ENCODE peak calls at places on chromosomes 13 and 19, in five cellular contexts. One of them, this sample, is unnamed.

GRCh38 chr13:30308548-30308947 is 1.2 kb upstream of the KATNAL1 start:
- DNase-seq in small intestine: no peak
- DNase-seq in neural progenitor cell: no peak
- DNase-seq in stimulated activated CD8-positive, alpha-beta memory T cell treated with anti-CD3 and anti-CD28 coated beads, Interleukin-2, amount 100 ng/mL, for 48 hours: no peak
- DNase-seq in ascending aorta: no peak
- DNase-seq in this sample: no peak

GRCh38 chr13:97975851-97976550 is 22.5 kb downstream of the IPO5 start:
- DNase-seq in neural progenitor cell: peak
- DNase-seq in stimulated activated CD8-positive, alpha-beta memory T cell treated with anti-CD3 and anti-CD28 coated beads, Interleukin-2, amount 100 ng/mL, for 48 hours: peak
- DNase-seq in small intestine: peak
- DNase-seq in ascending aorta: peak
- DNase-seq in this sample: peak

GRCh38 chr19:30322641-30323320 is 49.4 kb upstream of the ZNF536 start:
- DNase-seq in ascending aorta: no peak
- DNase-seq in neural progenitor cell: no peak
- DNase-seq in small intestine: no peak
- DNase-seq in stimulated activated CD8-positive, alpha-beta memory T cell treated with anti-CD3 and anti-CD28 coated beads, Interleukin-2, amount 100 ng/mL, for 48 hours: no peak
- DNase-seq in this sample: no peak

GRCh38 chr19:31527443-31527842 is 178.2 kb upstream of the TSHZ3 start:
- DNase-seq in stimulated activated CD8-positive, alpha-beta memory T cell treated with anti-CD3 and anti-CD28 coated beads, Interleukin-2, amount 100 ng/mL, for 48 hours: no peak
- DNase-seq in small intestine: no peak
- DNase-seq in neural progenitor cell: no peak
- DNase-seq in ascending aorta: no peak
- DNase-seq in this sample: no peak

GRCh38 chr13:76723551-76724232 is 162.5 kb downstream of the KCTD12 start:
- DNase-seq in ascending aorta: no peak
- DNase-seq in small intestine: no peak
- DNase-seq in stimulated activated CD8-positive, alpha-beta memory T cell treated with anti-CD3 and anti-CD28 coated beads, Interleukin-2, amount 100 ng/mL, for 48 hours: no peak
- DNase-seq in neural progenitor cell: peak
- DNase-seq in this sample: no peak

GRCh38 chr13:111629457-111629856 is 309.0 kb downstream of the TEX29 start:
- DNase-seq in small intestine: no peak
- DNase-seq in neural progenitor cell: no peak
- DNase-seq in stimulated activated CD8-positive, alpha-beta memory T cell treated with anti-CD3 and anti-CD28 coated beads, Interleukin-2, amount 100 ng/mL, for 48 hours: no peak
- DNase-seq in ascending aorta: no peak
- DNase-seq in this sample: no peak

GRCh38 chr19:56751078-56751489 is 79.5 kb upstream of the ZNF835 start:
- DNase-seq in stimulated activated CD8-positive, alpha-beta memory T cell treated with anti-CD3 and anti-CD28 coated beads, Interleukin-2, amount 100 ng/mL, for 48 hours: no peak
- DNase-seq in neural progenitor cell: no peak
- DNase-seq in small intestine: no peak
- DNase-seq in ascending aorta: no peak
- DNase-seq in this sample: no peak

GRCh38 chr13:50951366-50951765 is 41.8 kb downstream of the RNASEH2B start:
- DNase-seq in neural progenitor cell: no peak
- DNase-seq in stimulated activated CD8-positive, alpha-beta memory T cell treated with anti-CD3 and anti-CD28 coated beads, Interleukin-2, amount 100 ng/mL, for 48 hours: no peak
- DNase-seq in small intestine: no peak
- DNase-seq in ascending aorta: no peak
- DNase-seq in this sample: no peak

GRCh38 chr13:41648314-41648935 is 191.1 kb downstream of the RGCC start:
- DNase-seq in stimulated activated CD8-positive, alpha-beta memory T cell treated with anti-CD3 and anti-CD28 coated beads, Interleukin-2, amount 100 ng/mL, for 48 hours: no peak
- DNase-seq in ascending aorta: no peak
- DNase-seq in neural progenitor cell: no peak
- DNase-seq in small intestine: peak
- DNase-seq in this sample: no peak

GRCh38 chr13:66216723-66217122 is 1013.4 kb downstream of the PCDH9 start:
- DNase-seq in ascending aorta: no peak
- DNase-seq in neural progenitor cell: no peak
- DNase-seq in stimulated activated CD8-positive, alpha-beta memory T cell treated with anti-CD3 and anti-CD28 coated beads, Interleukin-2, amount 100 ng/mL, for 48 hours: no peak
- DNase-seq in small intestine: no peak
- DNase-seq in this sample: no peak

GRCh38 chr13:113643593-113643992 is 14.4 kb downstream of the ATP4B start:
- DNase-seq in ascending aorta: no peak
- DNase-seq in small intestine: no peak
- DNase-seq in neural progenitor cell: no peak
- DNase-seq in stimulated activated CD8-positive, alpha-beta memory T cell treated with anti-CD3 and anti-CD28 coated beads, Interleukin-2, amount 100 ng/mL, for 48 hours: no peak
- DNase-seq in this sample: no peak

GRCh38 chr13:30900952-30901749 is 4.9 kb upstream of the MEDAG start:
- DNase-seq in stimulated activated CD8-positive, alpha-beta memory T cell treated with anti-CD3 and anti-CD28 coated beads, Interleukin-2, amount 100 ng/mL, for 48 hours: no peak
- DNase-seq in small intestine: no peak
- DNase-seq in neural progenitor cell: no peak
- DNase-seq in ascending aorta: no peak
- DNase-seq in this sample: no peak

GRCh38 chr13:30158774-30159445 is 148.4 kb downstream of the KATNAL1 start:
- DNase-seq in ascending aorta: no peak
- DNase-seq in stimulated activated CD8-positive, alpha-beta memory T cell treated with anti-CD3 and anti-CD28 coated beads, Interleukin-2, amount 100 ng/mL, for 48 hours: no peak
- DNase-seq in small intestine: peak
- DNase-seq in neural progenitor cell: no peak
- DNase-seq in this sample: no peak

GRCh38 chr19:55581145-55581827 is 638 bp upstream of the ZNF579 start:
- DNase-seq in neural progenitor cell: peak
- DNase-seq in stimulated activated CD8-positive, alpha-beta memory T cell treated with anti-CD3 and anti-CD28 coated beads, Interleukin-2, amount 100 ng/mL, for 48 hours: no peak
- DNase-seq in small intestine: no peak
- DNase-seq in ascending aorta: no peak
- DNase-seq in this sample: no peak